ENCODE peak calls at places on chromosomes 13 and 19, in four cellular contexts. One of them, this sample, is unnamed.
A peak's percentile ranks its signal among the peaks of the same experiment; 100 is the strongest.

GRCh38 chr19:29450306-29450705 is 75.5 kb upstream of the VSTM2B start:
- DNase-seq in K562: no peak
- DNase-seq in HepG2: no peak
- DNase-seq in HEK293T: no peak
- DNase-seq in this sample: no peak

GRCh38 chr19:378706-379105 is 30.2 kb downstream of the C2CD4C start:
- DNase-seq in K562: no peak
- DNase-seq in HepG2: no peak
- DNase-seq in HEK293T: no peak
- DNase-seq in this sample: no peak

GRCh38 chr19:32464279-32464678 is 58.7 kb downstream of the DPY19L3 start:
- DNase-seq in K562: no peak
- DNase-seq in HepG2: no peak
- DNase-seq in HEK293T: no peak
- DNase-seq in this sample: no peak

GRCh38 chr19:16288544-16288943 is 36.1 kb upstream of the KLF2 start:
- DNase-seq in K562: no peak
- DNase-seq in HepG2: no peak
- DNase-seq in HEK293T: no peak
- DNase-seq in this sample: no peak

GRCh38 chr19:58213075-58213369 is 15.7 kb upstream of the ZNF544 start:
- DNase-seq in K562: no peak
- DNase-seq in HepG2: no peak
- DNase-seq in HEK293T: no peak
- DNase-seq in this sample: no peak

GRCh38 chr19:45820413-45821102 is 5.5 kb upstream of the RSPH6A start:
- DNase-seq in K562: no peak
- DNase-seq in HepG2: no peak
- DNase-seq in HEK293T: no peak
- DNase-seq in this sample: no peak

GRCh38 chr13:26785845-26786630 is 25.5 kb upstream of the GPR12 start:
- DNase-seq in K562: no peak
- DNase-seq in HepG2: no peak
- DNase-seq in HEK293T: no peak
- DNase-seq in this sample: no peak

GRCh38 chr13:73984949-73985691 is 149.1 kb downstream of the KLF12 start:
- DNase-seq in K562: no peak
- DNase-seq in HepG2: no peak
- DNase-seq in HEK293T: no peak
- DNase-seq in this sample: no peak

GRCh38 chr13:99956473-99957349 is 14.9 kb downstream of the ZIC5 start:
- DNase-seq in K562: no peak
- DNase-seq in HepG2: peak; percentile 81
- DNase-seq in HEK293T: no peak
- DNase-seq in this sample: no peak

GRCh38 chr13:42970824-42971669 is 21.0 kb downstream of the EPSTI1 start:
- DNase-seq in K562: peak; percentile 48
- DNase-seq in HepG2: peak; percentile 53
- DNase-seq in HEK293T: peak; percentile 53
- DNase-seq in this sample: no peak

GRCh38 chr19:1213391-1214286 is 8.1 kb downstream of the STK11 start:
- DNase-seq in K562: no peak
- DNase-seq in HepG2: no peak
- DNase-seq in HEK293T: no peak
- DNase-seq in this sample: peak; percentile 47

GRCh38 chr19:2047449-2048103 is 3.5 kb downstream of the MKNK2 start:
- DNase-seq in K562: peak; percentile 20
- DNase-seq in HepG2: no peak
- DNase-seq in HEK293T: no peak
- DNase-seq in this sample: no peak

GRCh38 chr19:10109528-10109927 is 2.0 kb upstream of the P2RY11 start:
- DNase-seq in K562: no peak
- DNase-seq in HepG2: no peak
- DNase-seq in HEK293T: no peak
- DNase-seq in this sample: no peak

GRCh38 chr19:56837892-56838679 is 2.4 kb downstream of the PEG3 start:
- DNase-seq in K562: no peak
- DNase-seq in HepG2: peak; percentile 67
- DNase-seq in HEK293T: no peak
- DNase-seq in this sample: no peak

GRCh38 chr13:95643471-95643813 is 1.1 kb downstream of the DZIP1 start:
- DNase-seq in K562: no peak
- DNase-seq in HepG2: peak; percentile 6
- DNase-seq in HEK293T: peak; percentile 10
- DNase-seq in this sample: no peak

GRCh38 chr19:42325896-42326771 is 699 bp downstream of the MEGF8 start:
- DNase-seq in K562: peak; percentile 50
- DNase-seq in HepG2: no peak
- DNase-seq in HEK293T: peak; percentile 22
- DNase-seq in this sample: no peak

GRCh38 chr13:32212420-32212819 is 102.7 kb downstream of the ZAR1L start:
- DNase-seq in K562: no peak
- DNase-seq in HepG2: no peak
- DNase-seq in HEK293T: no peak
- DNase-seq in this sample: no peak

GRCh38 chr13:68982961-68983619 is 1124.5 kb upstream of the ATXN8OS start:
- DNase-seq in K562: no peak
- DNase-seq in HepG2: no peak
- DNase-seq in HEK293T: no peak
- DNase-seq in this sample: no peak

GRCh38 chr13:83780201-83780600 is 102.1 kb downstream of the SLITRK1 start:
- DNase-seq in K562: peak; percentile 4
- DNase-seq in HepG2: peak; percentile 27
- DNase-seq in HEK293T: peak; percentile 62
- DNase-seq in this sample: no peak
- TF ChIP-seq FOXK2 in K562: no peak
- TF ChIP-seq FOXK2 in HepG2: no peak
- TF ChIP-seq FOXK2 in HEK293T: no peak
- TF ChIP-seq FOXK2 in this sample: no peak

GRCh38 chr19:5282926-5283325 is 57.7 kb downstream of the PTPRS start:
- DNase-seq in K562: no peak
- DNase-seq in HepG2: no peak
- DNase-seq in HEK293T: no peak
- DNase-seq in this sample: no peak

GRCh38 chr19:5286465-5287029 is 54.1 kb downstream of the PTPRS start:
- DNase-seq in K562: no peak
- DNase-seq in HepG2: no peak
- DNase-seq in HEK293T: no peak
- DNase-seq in this sample: no peak

GRCh38 chr19:5285311-5285710 is 55.3 kb downstream of the PTPRS start:
- DNase-seq in K562: no peak
- DNase-seq in HepG2: no peak
- DNase-seq in HEK293T: no peak
- DNase-seq in this sample: no peak

GRCh38 chr19:5285955-5286354 is 54.7 kb downstream of the PTPRS start:
- DNase-seq in K562: no peak
- DNase-seq in HepG2: no peak
- DNase-seq in HEK293T: no peak
- DNase-seq in this sample: no peak

GRCh38 chr19:5281588-5281987 is 59.0 kb downstream of the PTPRS start:
- DNase-seq in K562: no peak
- DNase-seq in HepG2: no peak
- DNase-seq in HEK293T: no peak
- DNase-seq in this sample: no peak
- TF ChIP-seq FOXK2 in K562: no peak
- TF ChIP-seq FOXK2 in HepG2: no peak
- TF ChIP-seq FOXK2 in HEK293T: no peak
- TF ChIP-seq FOXK2 in this sample: no peak

GRCh38 chr13:24267801-24268200 is 41.6 kb upstream of the C1QTNF9 start:
- DNase-seq in K562: no peak
- DNase-seq in HepG2: no peak
- DNase-seq in HEK293T: no peak
- DNase-seq in this sample: no peak
- TF ChIP-seq FOXK2 in K562: no peak
- TF ChIP-seq FOXK2 in HepG2: no peak
- TF ChIP-seq FOXK2 in HEK293T: no peak
- TF ChIP-seq FOXK2 in this sample: no peak

DNA sequence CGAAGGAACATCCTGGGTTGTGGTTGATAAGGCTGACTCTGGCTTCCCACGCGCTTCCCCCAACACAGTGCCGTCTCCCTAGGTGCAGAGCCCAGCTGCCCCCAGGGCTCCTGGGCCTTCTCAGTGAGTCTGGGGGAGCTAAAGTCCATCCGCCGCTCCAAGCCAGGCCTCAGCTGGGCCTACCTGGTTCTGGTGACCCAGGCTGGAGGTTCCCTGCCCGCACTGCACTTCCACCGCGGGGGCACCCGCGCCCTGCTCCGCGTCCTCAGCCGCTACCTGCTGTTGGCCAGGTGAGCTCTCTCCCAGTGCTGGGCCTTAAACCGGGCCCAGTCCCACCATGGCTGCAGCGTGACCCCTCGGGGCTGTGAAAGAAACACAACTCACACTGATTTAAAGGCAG is 3.7 kb downstream of the TBC1D17 start:
- DNase-seq in K562: no peak
- DNase-seq in HepG2: no peak
- DNase-seq in HEK293T: no peak
- DNase-seq in this sample: no peak
- TF ChIP-seq FOXK2 in K562: no peak
- TF ChIP-seq FOXK2 in HepG2: no peak
- TF ChIP-seq FOXK2 in HEK293T: no peak
- TF ChIP-seq FOXK2 in this sample: no peak

DNA sequence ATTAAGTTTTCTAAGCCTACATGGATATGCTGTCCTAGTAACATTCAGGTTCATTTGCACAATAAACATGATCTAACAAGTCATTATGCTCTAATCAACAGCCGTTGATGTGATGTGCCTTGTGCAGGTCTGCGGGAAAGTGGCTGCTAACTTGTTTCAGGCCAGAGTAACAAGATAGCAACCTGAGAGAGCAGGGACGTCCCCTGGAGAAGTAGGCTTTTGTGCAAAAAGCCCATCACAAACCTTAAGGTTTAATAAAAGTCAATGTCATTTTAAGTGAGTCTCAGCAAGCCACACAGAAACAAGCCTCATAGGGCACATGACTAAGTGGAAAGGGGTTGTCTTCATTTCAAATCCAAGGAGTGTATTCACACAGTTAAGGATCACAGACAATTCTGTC is 17.6 kb downstream of the FOXO1 start:
- DNase-seq in K562: no peak
- DNase-seq in HepG2: no peak
- DNase-seq in HEK293T: no peak
- DNase-seq in this sample: no peak
- TF ChIP-seq FOXK2 in K562: no peak
- TF ChIP-seq FOXK2 in HepG2: no peak
- TF ChIP-seq FOXK2 in HEK293T: no peak
- TF ChIP-seq FOXK2 in this sample: no peak

This sample was measured in GM12878.